ENCODE peak calls at places on chromosomes 1 and 21, in six cellular contexts. X, U, V, B, C and A are unnamed samples.

GRCh38 chr1:157195521-157196244 is 57.5 kb upstream of the ETV3 start:
- DNase-seq in X (no peak), C (no peak), U (no peak), B (no peak), V (no peak), A (no peak)

GRCh38 chr1:222757673-222758268 is 20.8 kb downstream of the FAM177B start:
- DNase-seq in C (no peak), X (no peak), U (no peak), B (no peak), V (no peak), A (no peak)

GRCh38 chr1:6989506-6990159 is 204.4 kb downstream of the CAMTA1 start:
- DNase-seq in X (no peak), V (no peak), C (no peak), U (no peak), B (no peak), A (no peak)

GRCh38 chr1:113178522-113178921 is 105.5 kb downstream of the LRIG2 start:
- DNase-seq in V (no peak), B (no peak), U (no peak), C (no peak), X (no peak), A (no peak)

GRCh38 chr21:31804008-31804394 is 68.8 kb upstream of the HUNK start:
- DNase-seq in U (no peak), C (no peak), B (no peak), X (no peak), V (no peak), A (peak)

GRCh38 chr1:226708967-226709396 is 30.1 kb downstream of the ITPKB start:
- DNase-seq in X (peak), U (no peak), V (no peak), B (no peak), C (no peak), A (no peak)

GRCh38 chr1:161179698-161180097 is 2.4 kb upstream of the B4GALT3 start:
- DNase-seq in U (no peak), B (no peak), C (no peak), X (no peak), V (no peak), A (no peak)

GRCh38 chr21:43207868-43208267 is 39.1 kb downstream of the CRYAA start:
- DNase-seq in C (no peak), B (no peak), U (no peak), X (no peak), V (no peak), A (no peak)

GRCh38 chr1:216310776-216311175 is 112.5 kb downstream of the USH2A start:
- DNase-seq in X (peak), B (no peak), C (peak), U (peak), V (no peak), A (peak)

GRCh38 chr1:166948856-166949350 is 26.4 kb downstream of the ILDR2 start:
- DNase-seq in X (no peak), U (no peak), C (no peak), B (no peak), V (no peak), A (no peak)

GRCh38 chr1:226950316-226950715 is 10.2 kb downstream of the COQ8A start:
- DNase-seq in V (no peak), U (no peak), C (no peak), X (no peak), B (no peak), A (no peak)

GRCh38 chr21:20591294-20591693 is 406.9 kb upstream of the NCAM2 start:
- DNase-seq in X (no peak), C (peak), B (no peak), U (no peak), V (no peak), A (no peak)

GRCh38 chr1:52916241-52916975 is 5.1 kb downstream of the ECHDC2 start:
- DNase-seq in V (no peak), C (no peak), U (no peak), B (no peak), X (no peak), A (no peak)

GRCh38 chr1:232110281-232111090 is 483.9 kb downstream of the DISC1 start:
- DNase-seq in U (no peak), C (peak), B (no peak), X (no peak), V (no peak), A (no peak)

GRCh38 chr1:1990222-1990621 is 13.4 kb downstream of the CFAP74 start:
- DNase-seq in U (no peak), B (no peak), V (no peak), C (no peak), X (no peak), A (no peak)

GRCh38 chr1:178407662-178408061 is 89.1 kb downstream of the CLEC20A start:
- DNase-seq in V (no peak), B (no peak), C (no peak), X (no peak), U (no peak), A (no peak)

GRCh38 chr1:10916991-10917390 is 95.5 kb upstream of the TARDBP start:
- DNase-seq in V (no peak), B (no peak), C (no peak), U (no peak), X (no peak), A (no peak)

GRCh38 chr1:6260961-6261614 is at the start of gene GPR153:
- DNase-seq in C (no peak), U (no peak), V (peak), B (peak), X (no peak), A (no peak)

GRCh38 chr1:36882536-36883285 is 151.6 kb downstream of the GRIK3 start:
- DNase-seq in V (no peak), U (no peak), C (no peak), B (no peak), X (no peak), A (no peak)

GRCh38 chr1:165444897-165445370 is at the start of gene RXRG:
- DNase-seq in B (peak), U (peak), V (peak), C (no peak), X (no peak), A (no peak)

GRCh38 chr1:23417570-23417969 is 7.0 kb downstream of the TCEA3 start:
- DNase-seq in V (no peak), X (peak), B (no peak), U (no peak), C (no peak), A (peak)

GRCh38 chr1:88697503-88697902 is 13.4 kb downstream of the PKN2 start:
- DNase-seq in V (no peak), X (no peak), U (no peak), C (no peak), B (no peak), A (no peak)

GRCh38 chr1:88433556-88433955 is 250.5 kb upstream of the PKN2 start:
- DNase-seq in X (no peak), B (no peak), C (no peak), U (no peak), V (no peak), A (no peak)

GRCh38 chr1:64956733-64957441 is 9.5 kb downstream of the JAK1 start:
- DNase-seq in U (no peak), V (peak), X (no peak), B (peak), C (no peak), A (no peak)

GRCh38 chr1:1304331-1305299 is 3.1 kb downstream of the ACAP3 start:
- DNase-seq in U (no peak), C (peak), V (no peak), X (peak), B (no peak), A (peak)

GRCh38 chr1:221308534-221309511 is 429.6 kb downstream of the HLX start:
- DNase-seq in B (no peak), C (no peak), V (no peak), X (no peak), U (no peak), A (no peak)